ENCODE peak calls at places on chromosome 13, in ten cellular contexts. F is mucosa of descending colon; U is fibroblast of the aortic adventitia; B is ACHN; M is effector memory CD4-positive, alpha-beta T cell; K is T-helper 1 cell; Y is GOT3; P is AML-193; X is MM.1S; C is ascending aorta. E is an unnamed sample.

GRCh38 chr13:68895696-68896095 is 1211.9 kb upstream of the ATXN8OS start:
- DNase-seq in B (no peak), X (no peak), U (no peak), F (no peak), K (no peak), M (no peak), P (no peak), Y (no peak), C (no peak), E (no peak)

GRCh38 chr13:34587586-34587985 is 354.5 kb upstream of the NBEA start:
- DNase-seq in M (no peak), F (peak; percentile 4), K (no peak), U (no peak), B (no peak), P (no peak), Y (no peak), X (no peak), C (no peak), E (no peak)

GRCh38 chr13:27359203-27359821 is 65.1 kb upstream of the GTF3A start:
- DNase-seq in F (peak; percentile 86), C (peak; percentile 77), Y (peak; percentile 29), U (peak; percentile 84), B (peak; percentile 52), K (peak; percentile 57), M (peak; percentile 28), X (peak; percentile 22), P (peak; percentile 56), E (peak; percentile 72)

GRCh38 chr13:31765441-31765840 is 26.1 kb downstream of the RXFP2 start:
- DNase-seq in Y (no peak), M (no peak), B (no peak), F (no peak), C (no peak), P (no peak), X (no peak), K (no peak), U (peak; percentile 84), E (no peak)

GRCh38 chr13:46463719-46464118 is 76.7 kb upstream of the RUBCNL start:
- DNase-seq in P (no peak), M (no peak), U (no peak), Y (no peak), X (no peak), F (no peak), K (no peak), C (no peak), B (no peak), E (no peak)

GRCh38 chr13:97337985-97338384 is 96.0 kb upstream of the RAP2A start:
- DNase-seq in M (no peak), B (no peak), X (no peak), C (no peak), K (no peak), P (no peak), Y (no peak), F (no peak), U (no peak), E (no peak)

GRCh38 chr13:33642374-33643065 is 175.4 kb upstream of the RFC3 start:
- DNase-seq in C (peak; percentile 64), U (peak; percentile 89), Y (no peak), B (no peak), X (no peak), M (no peak), F (peak; percentile 14), P (peak; percentile 11), K (no peak), E (peak; percentile 66)

GRCh38 chr13:92804926-92805325 is 421.7 kb upstream of the GPC6 start:
- DNase-seq in K (no peak), C (no peak), U (peak; percentile 87), M (no peak), P (no peak), X (no peak), F (no peak), Y (no peak), B (no peak), E (no peak)

GRCh38 chr13:30307194-30307965 is at the start of gene KATNAL1:
- DNase-seq in X (peak; percentile 50), F (peak; percentile 69), B (peak; percentile 66), M (peak; percentile 73), U (peak; percentile 56), K (peak; percentile 63), Y (no peak), C (peak; percentile 88), P (peak; percentile 64), E (peak; percentile 38)

GRCh38 chr13:30037766-30038165 is 187.3 kb upstream of the UBL3 start:
- DNase-seq in X (no peak), C (no peak), P (no peak), B (no peak), U (peak; percentile 68), M (no peak), K (no peak), Y (no peak), F (no peak), E (no peak)

GRCh38 chr13:44549461-44549860 is 26.7 kb downstream of the TSC22D1 start:
- DNase-seq in P (no peak), B (no peak), U (no peak), M (no peak), F (no peak), K (no peak), X (no peak), Y (no peak), C (no peak), E (no peak)

GRCh38 chr13:95039415-95039814 is 261.8 kb downstream of the ABCC4 start:
- DNase-seq in U (no peak), C (no peak), M (no peak), P (no peak), B (no peak), X (no peak), Y (no peak), F (no peak), K (no peak), E (no peak)

GRCh38 chr13:98527526-98527925 is 49.4 kb downstream of the STK24 start:
- DNase-seq in F (no peak), B (no peak), K (no peak), C (no peak), P (no peak), U (no peak), M (no peak), Y (no peak), X (no peak), E (no peak)

GRCh38 chr13:21528616-21529015 is 69.5 kb upstream of the ZDHHC20 start:
- DNase-seq in P (no peak), M (no peak), F (no peak), C (no peak), Y (no peak), X (no peak), K (no peak), U (peak; percentile 18), B (peak; percentile 61), E (no peak)

GRCh38 chr13:111926501-111927180 is 140.3 kb upstream of the SOX1 start:
- DNase-seq in K (no peak), F (no peak), C (no peak), P (no peak), U (no peak), Y (no peak), M (no peak), B (no peak), X (no peak), E (no peak)

GRCh38 chr13:40102854-40103253 is 447.4 kb downstream of the COG6 start:
- DNase-seq in M (peak; percentile 25), P (no peak), Y (no peak), B (no peak), K (peak; percentile 5), C (no peak), F (no peak), X (no peak), U (peak; percentile 67), E (no peak)

GRCh38 chr13:74870865-74871264 is 611.1 kb downstream of the TBC1D4 start:
- DNase-seq in K (no peak), B (no peak), M (no peak), P (no peak), F (no peak), C (no peak), Y (no peak), X (no peak), U (peak; percentile 27), E (no peak)

GRCh38 chr13:21434588-21434987 is 24.5 kb downstream of the ZDHHC20 start:
- DNase-seq in Y (no peak), X (no peak), U (no peak), M (no peak), C (no peak), F (no peak), B (no peak), K (no peak), P (peak; percentile 13), E (no peak)

GRCh38 chr13:20258208-20258962 is 26.3 kb upstream of the GJB6 start:
- DNase-seq in C (no peak), M (no peak), F (no peak), B (peak; percentile 22), P (no peak), Y (no peak), U (no peak), K (no peak), X (no peak), E (no peak)

GRCh38 chr13:100646030-100646673 is 28.4 kb downstream of the TMTC4 start:
- DNase-seq in B (peak; percentile 36), C (no peak), F (peak; percentile 12), M (no peak), U (peak; percentile 31), P (no peak), Y (no peak), X (no peak), K (no peak), E (peak; percentile 11)

GRCh38 chr13:91868351-91868750 is 469.9 kb downstream of the GPC5 start:
- DNase-seq in B (no peak), C (no peak), U (no peak), P (no peak), F (no peak), M (no peak), Y (no peak), X (no peak), K (no peak), E (no peak)

GRCh38 chr13:60671386-60671785 is 274.4 kb downstream of the TDRD3 start:
- DNase-seq in B (no peak), K (no peak), P (no peak), X (no peak), Y (no peak), F (no peak), M (no peak), C (no peak), U (no peak), E (no peak)

GRCh38 chr13:111215081-111216047 is 100.3 kb downstream of the ARHGEF7 start:
- DNase-seq in Y (no peak), B (no peak), U (no peak), P (no peak), C (peak; percentile 51), K (no peak), X (no peak), F (no peak), M (no peak), E (no peak)

GRCh38 chr13:49635599-49636433 is 7.5 kb downstream of the ARL11 start:
- DNase-seq in F (peak; percentile 35), C (no peak), K (peak; percentile 15), P (no peak), M (no peak), U (peak; percentile 67), B (no peak), X (no peak), Y (no peak), E (peak; percentile 90)

GRCh38 chr13:100266026-100266425 is 177.1 kb downstream of the PCCA start:
- DNase-seq in K (no peak), Y (no peak), X (no peak), F (no peak), C (no peak), M (no peak), U (no peak), B (no peak), P (no peak), E (no peak)

GRCh38 chr13:42990991-42991891 is 800 bp downstream of the EPSTI1 start:
- DNase-seq in Y (no peak), X (no peak), K (no peak), P (no peak), F (peak; percentile 11), M (no peak), U (no peak), C (no peak), B (no peak), E (no peak)

GRCh38 chr13:114062754-114063153 is 69.7 kb downstream of the RASA3 start:
- DNase-seq in P (peak; percentile 92), U (no peak), F (no peak), M (no peak), Y (no peak), C (no peak), K (no peak), X (no peak), B (no peak), E (no peak)

E was measured in small intestine.